ENCODE peak calls at places on chromosomes 7 and 10, in seven cellular contexts. One of them, this sample, is unnamed.

GRCh38 chr7:113113912-113114311 is 4.4 kb downstream of the SMIM30 start:
- DNase-seq in IMR-90: no peak
- DNase-seq in heart left ventricle: no peak
- DNase-seq in right lobe of liver: no peak
- DNase-seq in adrenal gland: peak
- DNase-seq in gastrocnemius medialis: no peak
- DNase-seq in spleen: no peak
- DNase-seq in this sample: peak

GRCh38 chr10:82176571-82176970 is 301.6 kb downstream of the NRG3 start:
- DNase-seq in gastrocnemius medialis: no peak
- DNase-seq in IMR-90: no peak
- DNase-seq in heart left ventricle: no peak
- DNase-seq in spleen: no peak
- DNase-seq in adrenal gland: no peak
- DNase-seq in right lobe of liver: no peak
- DNase-seq in this sample: no peak

GRCh38 chr7:14936530-14936929 is 34.0 kb upstream of the DGKB start:
- DNase-seq in spleen: no peak
- DNase-seq in IMR-90: peak
- DNase-seq in right lobe of liver: peak
- DNase-seq in gastrocnemius medialis: no peak
- DNase-seq in heart left ventricle: no peak
- DNase-seq in adrenal gland: no peak
- DNase-seq in this sample: no peak

GRCh38 chr7:38561166-38561565 is 70.0 kb downstream of the AMPH start:
- DNase-seq in gastrocnemius medialis: no peak
- DNase-seq in right lobe of liver: no peak
- DNase-seq in spleen: no peak
- DNase-seq in adrenal gland: no peak
- DNase-seq in heart left ventricle: no peak
- DNase-seq in IMR-90: peak
- DNase-seq in this sample: no peak

GRCh38 chr7:44292876-44293560 is 32.4 kb downstream of the CAMK2B start:
- DNase-seq in heart left ventricle: peak
- DNase-seq in IMR-90: no peak
- DNase-seq in adrenal gland: no peak
- DNase-seq in gastrocnemius medialis: peak
- DNase-seq in spleen: no peak
- DNase-seq in right lobe of liver: peak
- DNase-seq in this sample: no peak

GRCh38 chr10:61814160-61814559 is 87.3 kb upstream of the ARID5B start:
- DNase-seq in heart left ventricle: no peak
- DNase-seq in gastrocnemius medialis: no peak
- DNase-seq in IMR-90: no peak
- DNase-seq in right lobe of liver: no peak
- DNase-seq in spleen: no peak
- DNase-seq in adrenal gland: no peak
- DNase-seq in this sample: no peak

GRCh38 chr7:143284591-143285453 is at the start of gene TMEM139:
- DNase-seq in adrenal gland: peak
- DNase-seq in IMR-90: no peak
- DNase-seq in gastrocnemius medialis: no peak
- DNase-seq in right lobe of liver: peak
- DNase-seq in heart left ventricle: no peak
- DNase-seq in spleen: no peak
- DNase-seq in this sample: no peak

GRCh38 chr10:58868736-58869435 is 307.6 kb upstream of the PHYHIPL start:
- DNase-seq in gastrocnemius medialis: no peak
- DNase-seq in right lobe of liver: no peak
- DNase-seq in adrenal gland: no peak
- DNase-seq in spleen: no peak
- DNase-seq in IMR-90: peak
- DNase-seq in heart left ventricle: no peak
- DNase-seq in this sample: no peak

GRCh38 chr7:42210333-42210732 is 26.7 kb downstream of the GLI3 start:
- DNase-seq in IMR-90: no peak
- DNase-seq in heart left ventricle: no peak
- DNase-seq in right lobe of liver: no peak
- DNase-seq in spleen: no peak
- DNase-seq in adrenal gland: no peak
- DNase-seq in gastrocnemius medialis: no peak
- DNase-seq in this sample: no peak

GRCh38 chr7:70380315-70381027 is 751.5 kb upstream of the GALNT17 start:
- DNase-seq in spleen: no peak
- DNase-seq in IMR-90: no peak
- DNase-seq in gastrocnemius medialis: no peak
- DNase-seq in heart left ventricle: peak
- DNase-seq in right lobe of liver: no peak
- DNase-seq in adrenal gland: no peak
- DNase-seq in this sample: no peak

GRCh38 chr10:13716161-13717071 is 129.7 kb downstream of the PRPF18 start:
- DNase-seq in adrenal gland: no peak
- DNase-seq in right lobe of liver: no peak
- DNase-seq in IMR-90: peak
- DNase-seq in gastrocnemius medialis: no peak
- DNase-seq in heart left ventricle: no peak
- DNase-seq in spleen: no peak
- DNase-seq in this sample: no peak

GRCh38 chr10:29760139-29760538 is 125.4 kb upstream of the SVIL start:
- DNase-seq in spleen: no peak
- DNase-seq in IMR-90: no peak
- DNase-seq in gastrocnemius medialis: no peak
- DNase-seq in adrenal gland: no peak
- DNase-seq in heart left ventricle: no peak
- DNase-seq in right lobe of liver: no peak
- DNase-seq in this sample: no peak

GRCh38 chr10:30831876-30832726 is 199.6 kb downstream of the ZNF438 start:
- DNase-seq in spleen: peak
- DNase-seq in IMR-90: no peak
- DNase-seq in heart left ventricle: no peak
- DNase-seq in gastrocnemius medialis: no peak
- DNase-seq in adrenal gland: no peak
- DNase-seq in right lobe of liver: no peak
- DNase-seq in this sample: no peak

GRCh38 chr7:106050002-106050742 is 61.9 kb downstream of the SYPL1 start:
- DNase-seq in IMR-90: peak
- DNase-seq in spleen: no peak
- DNase-seq in heart left ventricle: no peak
- DNase-seq in adrenal gland: peak
- DNase-seq in right lobe of liver: no peak
- DNase-seq in gastrocnemius medialis: no peak
- DNase-seq in this sample: peak

GRCh38 chr7:74178632-74179031 is 4.5 kb downstream of the EIF4H start:
- DNase-seq in spleen: no peak
- DNase-seq in gastrocnemius medialis: no peak
- DNase-seq in heart left ventricle: no peak
- DNase-seq in adrenal gland: no peak
- DNase-seq in IMR-90: peak
- DNase-seq in right lobe of liver: no peak
- DNase-seq in this sample: peak

GRCh38 chr10:19843487-19843886 is 27.3 kb downstream of the PLXDC2 start:
- DNase-seq in IMR-90: peak
- DNase-seq in right lobe of liver: no peak
- DNase-seq in adrenal gland: no peak
- DNase-seq in spleen: no peak
- DNase-seq in gastrocnemius medialis: no peak
- DNase-seq in heart left ventricle: no peak
- DNase-seq in this sample: no peak

GRCh38 chr7:74544706-74545469 is 91.2 kb downstream of the GTF2IRD1 start:
- DNase-seq in right lobe of liver: no peak
- DNase-seq in spleen: no peak
- DNase-seq in gastrocnemius medialis: no peak
- DNase-seq in heart left ventricle: no peak
- DNase-seq in adrenal gland: no peak
- DNase-seq in IMR-90: peak
- DNase-seq in this sample: peak

GRCh38 chr7:128157906-128158305 is 83.2 kb upstream of the LEP start:
- DNase-seq in heart left ventricle: no peak
- DNase-seq in gastrocnemius medialis: no peak
- DNase-seq in adrenal gland: peak
- DNase-seq in right lobe of liver: peak
- DNase-seq in IMR-90: no peak
- DNase-seq in spleen: no peak
- DNase-seq in this sample: no peak

DNA sequence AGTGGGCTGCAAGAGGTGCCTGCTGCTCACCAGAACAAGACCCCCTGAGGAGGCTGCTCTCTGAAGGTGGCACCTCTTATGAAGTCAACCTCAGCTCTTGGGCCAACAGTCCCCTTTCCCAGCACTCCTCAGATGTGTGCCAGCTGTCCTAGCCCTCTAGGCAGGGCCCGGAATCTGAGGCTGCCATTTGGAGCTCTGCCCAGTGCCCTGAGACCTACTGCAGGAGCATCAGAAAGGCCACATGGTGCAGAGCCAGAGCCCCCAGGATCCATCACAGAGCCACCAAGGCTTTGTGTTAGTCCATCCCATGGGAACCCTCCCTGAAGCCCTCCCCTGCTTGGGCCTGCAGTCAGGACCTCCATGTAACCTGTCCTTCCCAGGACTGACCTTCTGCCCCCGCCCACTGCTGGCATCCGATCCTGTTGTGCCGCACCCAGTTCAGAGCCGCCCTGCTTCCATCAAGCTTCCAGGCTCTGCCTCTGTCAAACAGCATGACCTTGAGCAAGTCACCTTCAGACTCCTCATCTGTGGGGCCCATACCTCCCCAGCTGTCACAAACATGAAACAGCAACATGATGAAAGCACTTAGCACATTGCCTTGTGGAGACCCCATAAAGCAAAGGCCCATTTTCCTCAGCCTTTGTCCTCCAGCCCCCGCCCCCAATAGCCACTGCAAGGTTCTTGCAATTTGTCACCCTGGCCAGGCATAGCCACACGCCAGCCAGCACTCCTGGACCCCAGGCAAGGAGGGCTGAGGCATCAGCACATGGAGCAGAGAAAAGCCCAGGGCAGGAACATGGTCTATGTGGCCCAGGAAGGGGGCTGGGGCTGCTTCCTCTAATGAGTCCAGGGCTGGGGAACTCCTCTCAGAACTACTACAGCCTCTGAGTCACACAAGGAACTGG is 51.7 kb downstream of the GRID1 start:
- DNase-seq in gastrocnemius medialis: no peak
- DNase-seq in adrenal gland: no peak
- DNase-seq in heart left ventricle: no peak
- DNase-seq in spleen: peak
- DNase-seq in IMR-90: no peak
- DNase-seq in right lobe of liver: peak
- DNase-seq in this sample: no peak
- H3K4me3 ChIP-seq in gastrocnemius medialis: no peak
- H3K4me3 ChIP-seq in adrenal gland: no peak
- H3K4me3 ChIP-seq in heart left ventricle: no peak
- H3K4me3 ChIP-seq in spleen: no peak
- H3K4me3 ChIP-seq in IMR-90: no peak
- H3K4me3 ChIP-seq in right lobe of liver: no peak
- H3K4me3 ChIP-seq in this sample: no peak

GRCh38 chr7:100095704-100096103 is 5.5 kb downstream of the MCM7 start:
- DNase-seq in spleen: no peak
- DNase-seq in IMR-90: no peak
- DNase-seq in gastrocnemius medialis: no peak
- DNase-seq in right lobe of liver: no peak
- DNase-seq in adrenal gland: no peak
- DNase-seq in heart left ventricle: no peak
- DNase-seq in this sample: no peak

GRCh38 chr7:100093498-100093897 is 4.7 kb downstream of the COPS6 start:
- DNase-seq in spleen: no peak
- DNase-seq in adrenal gland: no peak
- DNase-seq in right lobe of liver: no peak
- DNase-seq in heart left ventricle: no peak
- DNase-seq in gastrocnemius medialis: no peak
- DNase-seq in IMR-90: no peak
- DNase-seq in this sample: no peak

GRCh38 chr7:100093054-100093453 is 4.3 kb downstream of the COPS6 start:
- DNase-seq in heart left ventricle: no peak
- DNase-seq in IMR-90: no peak
- DNase-seq in right lobe of liver: no peak
- DNase-seq in spleen: no peak
- DNase-seq in gastrocnemius medialis: no peak
- DNase-seq in adrenal gland: no peak
- DNase-seq in this sample: no peak

GRCh38 chr7:100095289-100095688 is 5.9 kb downstream of the MCM7 start:
- DNase-seq in adrenal gland: no peak
- DNase-seq in gastrocnemius medialis: no peak
- DNase-seq in heart left ventricle: no peak
- DNase-seq in spleen: no peak
- DNase-seq in IMR-90: no peak
- DNase-seq in right lobe of liver: no peak
- DNase-seq in this sample: no peak

GRCh38 chr7:100093925-100094486 is 5.2 kb downstream of the COPS6 start:
- DNase-seq in right lobe of liver: no peak
- DNase-seq in gastrocnemius medialis: no peak
- DNase-seq in heart left ventricle: no peak
- DNase-seq in spleen: no peak
- DNase-seq in IMR-90: no peak
- DNase-seq in adrenal gland: no peak
- DNase-seq in this sample: no peak
- TF ChIP-seq POLR2A in right lobe of liver: no peak
- TF ChIP-seq POLR2A in gastrocnemius medialis: no peak
- TF ChIP-seq POLR2A in heart left ventricle: no peak
- TF ChIP-seq POLR2A in spleen: no peak
- TF ChIP-seq POLR2A in IMR-90: no peak
- TF ChIP-seq POLR2A in adrenal gland: no peak
- TF ChIP-seq POLR2A in this sample: no peak

DNA sequence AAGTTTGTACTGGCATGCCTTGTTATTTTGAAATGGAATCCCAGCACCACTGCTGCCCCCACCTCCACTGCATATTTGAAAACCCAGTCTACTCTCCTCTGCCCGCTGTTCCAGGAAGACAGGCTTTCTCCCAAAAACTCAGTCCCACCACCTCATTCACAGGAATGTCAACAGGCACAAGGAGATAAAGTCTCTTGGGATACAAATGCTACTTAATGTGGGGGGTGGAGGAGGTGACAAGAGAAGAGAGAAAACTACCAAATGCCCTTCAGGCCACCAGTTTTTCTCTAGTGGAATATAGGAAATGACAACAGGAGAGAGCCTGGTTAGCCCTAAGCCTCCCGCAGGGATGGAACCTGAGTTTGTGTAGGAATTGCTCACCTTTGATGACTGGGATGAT is 1.0 kb upstream of the COL13A1 start:
- DNase-seq in spleen: no peak
- DNase-seq in adrenal gland: no peak
- DNase-seq in IMR-90: no peak
- DNase-seq in right lobe of liver: no peak
- DNase-seq in heart left ventricle: no peak
- DNase-seq in gastrocnemius medialis: no peak
- DNase-seq in this sample: no peak
- H3K4me3 ChIP-seq in spleen: no peak
- H3K4me3 ChIP-seq in adrenal gland: no peak
- H3K4me3 ChIP-seq in IMR-90: no peak
- H3K4me3 ChIP-seq in right lobe of liver: no peak
- H3K4me3 ChIP-seq in heart left ventricle: no peak
- H3K4me3 ChIP-seq in gastrocnemius medialis: no peak
- H3K4me3 ChIP-seq in this sample: no peak

DNA sequence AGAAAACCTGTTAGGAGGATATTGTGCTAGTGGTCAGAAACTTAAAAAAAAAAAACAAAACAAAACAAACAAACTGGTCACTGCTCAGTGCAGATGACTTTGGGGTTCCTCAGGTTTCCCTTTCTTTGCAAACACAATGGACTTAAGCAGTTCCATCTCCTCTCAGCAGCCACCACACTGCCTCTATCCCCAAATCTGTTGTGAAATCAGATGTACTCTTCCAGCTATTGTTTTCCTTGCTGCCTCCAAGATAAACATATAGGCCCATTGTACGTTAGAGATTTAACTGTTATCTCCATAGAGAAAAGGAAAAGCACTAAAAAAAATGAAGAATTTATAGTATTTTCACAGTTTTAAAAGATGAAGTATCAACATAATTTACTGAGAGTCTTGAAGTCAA is 147.1 kb downstream of the MPP7 start:
- DNase-seq in gastrocnemius medialis: no peak
- DNase-seq in adrenal gland: no peak
- DNase-seq in heart left ventricle: no peak
- DNase-seq in IMR-90: no peak
- DNase-seq in right lobe of liver: no peak
- DNase-seq in spleen: no peak
- DNase-seq in this sample: no peak
- TF ChIP-seq POLR2A in gastrocnemius medialis: no peak
- TF ChIP-seq POLR2A in adrenal gland: no peak
- TF ChIP-seq POLR2A in heart left ventricle: no peak
- TF ChIP-seq POLR2A in IMR-90: no peak
- TF ChIP-seq POLR2A in right lobe of liver: no peak
- TF ChIP-seq POLR2A in spleen: no peak
- TF ChIP-seq POLR2A in this sample: no peak

This sample was measured in NB4.